ENCODE peak calls at places on chromosomes 4 and X, in six cellular contexts. W, T, C, X, L and V are unnamed samples.

GRCh38 chr4:7820031-7820825 is 119.4 kb downstream of the AFAP1 start:
- DNase-seq in W (no peak), X (no peak), T (no peak), C (no peak), L (no peak), V (no peak)

GRCh38 chr4:113555868-113556267 is 205.7 kb downstream of the CAMK2D start:
- DNase-seq in L (no peak), T (peak; percentile 26), W (no peak), C (no peak), X (no peak), V (no peak)

GRCh38 chr4:169620846-169621228 is 459 bp downstream of the CLCN3 start:
- DNase-seq in L (no peak), T (peak; percentile 18), X (peak; percentile 61), W (no peak), C (peak; percentile 9), V (no peak)

GRCh38 chr4:72954811-72955210 is 114.7 kb downstream of the COX18 start:
- DNase-seq in X (no peak), C (no peak), T (no peak), L (no peak), W (no peak), V (no peak)

GRCh38 chr4:154872198-154872597 is 91.1 kb downstream of the RBM46 start:
- DNase-seq in X (no peak), W (no peak), L (no peak), T (no peak), C (no peak), V (no peak)

GRCh38 chrX:69050051-69050785 is 115.0 kb downstream of the PJA1 start:
- DNase-seq in T (no peak), C (no peak), X (peak; percentile 55), W (no peak), L (no peak), V (no peak)

GRCh38 chr4:169271692-169272007 is 894 bp upstream of the SH3RF1 start:
- DNase-seq in X (no peak), T (no peak), L (no peak), W (no peak), C (no peak), V (no peak)

GRCh38 chr4:138242076-138242829 is at the start of gene SLC7A11:
- DNase-seq in L (peak; percentile 19), X (peak; percentile 98), W (peak; percentile 93), T (peak; percentile 9), C (peak; percentile 7), V (no peak)

GRCh38 chr4:10806993-10807645 is 122.6 kb upstream of the CLNK start:
- DNase-seq in W (no peak), X (no peak), L (no peak), T (no peak), C (no peak), V (no peak)

GRCh38 chrX:55715847-55716246 is 1.7 kb upstream of the RRAGB start:
- DNase-seq in X (peak; percentile 18), L (no peak), T (no peak), W (no peak), C (no peak), V (no peak)

GRCh38 chr4:24858550-24858949 is 54.3 kb downstream of the CCDC149 start:
- DNase-seq in X (no peak), L (no peak), T (no peak), C (no peak), W (no peak), V (no peak)

GRCh38 chrX:135520022-135520552 is 373 bp upstream of the INTS6L start:
- DNase-seq in X (no peak), L (no peak), W (no peak), T (no peak), C (no peak), V (no peak)

GRCh38 chr4:74223098-74223497 is 65.2 kb downstream of the MTHFD2L start:
- DNase-seq in X (no peak), L (no peak), T (no peak), W (no peak), C (no peak), V (no peak)

GRCh38 chr4:158239196-158239595 is 28.9 kb downstream of the TMEM144 start:
- DNase-seq in C (no peak), X (no peak), W (no peak), L (no peak), T (no peak), V (no peak)

GRCh38 chrX:104113237-104113965 is 1.1 kb downstream of the ZCCHC18 start:
- DNase-seq in X (peak; percentile 85), T (peak; percentile 24), C (peak; percentile 27), L (peak; percentile 28), W (peak; percentile 80), V (peak; percentile 20)

GRCh38 chrX:84907324-84907946 is 96.2 kb upstream of the APOOL start:
- DNase-seq in T (no peak), W (no peak), X (no peak), C (no peak), L (no peak), V (no peak)

GRCh38 chr4:153142700-153143438 is 61.4 kb upstream of the TRIM2 start:
- DNase-seq in C (peak; percentile 29), L (peak; percentile 32), X (peak; percentile 77), W (peak; percentile 72), T (peak; percentile 72), V (no peak)

GRCh38 chrX:3636803-3637202 is 76.6 kb downstream of the PRKX start:
- DNase-seq in T (no peak), W (no peak), C (no peak), X (no peak), L (no peak), V (no peak)

GRCh38 chrX:79161655-79162054 is 17.2 kb downstream of the GPR174 start:
- DNase-seq in L (no peak), X (no peak), C (peak; percentile 28), W (no peak), T (no peak), V (peak; percentile 18)

GRCh38 chr4:128322986-128323385 is 35.4 kb upstream of the PGRMC2 start:
- DNase-seq in C (no peak), W (no peak), L (no peak), X (peak; percentile 73), T (no peak), V (no peak)

GRCh38 chr4:28287837-28288236 is 1427.2 kb downstream of the STIM2 start:
- DNase-seq in X (no peak), W (no peak), T (no peak), C (no peak), L (no peak), V (no peak)

GRCh38 chr4:99665981-99666380 is 8.4 kb upstream of the C4orf54 start:
- DNase-seq in X (no peak), T (no peak), L (no peak), C (no peak), W (no peak), V (no peak)

GRCh38 chr4:3046149-3046548 is 28.2 kb downstream of the HTT-AS start:
- DNase-seq in W (no peak), C (no peak), T (no peak), X (no peak), L (no peak), V (no peak)

GRCh38 chrX:65772842-65773241 is 105.4 kb downstream of the MSN start:
- DNase-seq in T (no peak), X (no peak), L (no peak), W (no peak), C (no peak), V (no peak)

GRCh38 chr4:34323549-34324325 is 1920.6 kb downstream of the ARAP2 start:
- DNase-seq in T (no peak), W (no peak), C (no peak), L (no peak), X (no peak), V (no peak)